ENCODE peak calls at places on chromosome 10, in four cellular contexts. G is HCT116, H is transverse colon, V is body of pancreas. T is an unnamed sample.

GRCh38 chr10:94324609-94325233 is 38.0 kb downstream of the NOC3L start:
- DNase-seq in H (no peak), G (no peak), V (no peak), T (no peak)

GRCh38 chr10:95360122-95360715 is 69.4 kb upstream of the PDLIM1 start:
- DNase-seq in V (no peak), G (no peak), H (no peak), T (no peak)

GRCh38 chr10:86361134-86362128 is 5.2 kb downstream of the GRID1 start:
- DNase-seq in H (peak), V (no peak), G (no peak), T (no peak)

GRCh38 chr10:4688168-4688567 is 137.8 kb upstream of the AKR1E2 start:
- DNase-seq in V (no peak), H (no peak), G (no peak), T (no peak)

GRCh38 chr10:102583435-102584417 is 60.6 kb upstream of the TRIM8 start:
- DNase-seq in G (peak), H (peak), V (peak), T (peak)

GRCh38 chr10:451021-451471 is 238.4 kb downstream of the DIP2C start:
- DNase-seq in H (peak), G (no peak), V (no peak), T (peak)

GRCh38 chr10:113244750-113245149 is 294.7 kb downstream of the TCF7L2 start:
- DNase-seq in H (no peak), V (no peak), G (no peak), T (no peak)

GRCh38 chr10:87691515-87692070 is 31.9 kb downstream of the PAPSS2 start:
- DNase-seq in H (no peak), G (no peak), V (no peak), T (peak)

GRCh38 chr10:69426376-69426727 is 9.6 kb upstream of the TACR2 start:
- DNase-seq in H (no peak), V (no peak), G (no peak), T (no peak)

GRCh38 chr10:45466784-45467183 is 92.8 kb downstream of the ALOX5 start:
- DNase-seq in V (peak), H (no peak), G (no peak), T (no peak)

GRCh38 chr10:107813396-107813795 is 648.9 kb upstream of the SORCS1 start:
- DNase-seq in V (no peak), G (no peak), H (no peak), T (no peak)

GRCh38 chr10:119494224-119495060 is 48.1 kb downstream of the RGS10 start:
- DNase-seq in V (no peak), G (no peak), H (no peak), T (no peak)
- H3K27ac ChIP-seq in V (no peak), G (no peak), H (peak), T (no peak)

DNA sequence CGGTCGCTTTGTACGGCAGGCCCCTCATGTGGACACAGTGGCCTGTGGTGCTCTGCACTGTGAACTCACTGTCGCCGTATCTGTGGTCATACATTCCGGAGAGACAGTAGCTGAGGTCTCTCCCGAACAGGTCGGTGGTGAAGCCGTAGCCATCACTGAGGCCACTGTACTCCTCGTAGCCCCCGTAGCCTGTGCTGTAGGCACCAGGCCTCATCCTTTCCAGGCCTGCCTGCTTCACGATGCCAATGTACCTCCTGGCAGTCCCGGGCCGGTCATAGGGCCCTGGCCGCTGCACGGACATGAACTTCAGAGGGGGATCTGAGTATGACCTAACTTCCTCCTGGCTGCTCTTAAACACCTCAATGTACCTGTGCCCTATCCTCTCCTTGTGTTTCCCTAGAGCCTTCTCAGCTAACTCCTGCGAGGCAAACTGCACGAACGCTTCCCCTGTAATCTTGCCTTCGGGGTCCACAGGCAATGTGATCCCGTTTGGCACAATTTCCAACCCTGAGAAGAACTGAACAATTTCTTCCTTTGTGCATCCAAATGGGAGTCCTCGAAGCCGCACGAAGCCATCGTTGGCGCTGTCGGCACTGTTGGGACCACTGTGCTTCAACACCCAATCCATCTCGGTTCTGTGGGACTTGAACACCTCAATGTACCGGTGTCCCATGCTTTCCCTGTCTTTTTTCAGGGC is 15.7 kb downstream of the FXYD4 start:
- DNase-seq in V (no peak), H (no peak), G (no peak), T (no peak)
- TF ChIP-seq POLR2A in V (no peak), H (no peak), G (no peak), T (no peak)

DNA sequence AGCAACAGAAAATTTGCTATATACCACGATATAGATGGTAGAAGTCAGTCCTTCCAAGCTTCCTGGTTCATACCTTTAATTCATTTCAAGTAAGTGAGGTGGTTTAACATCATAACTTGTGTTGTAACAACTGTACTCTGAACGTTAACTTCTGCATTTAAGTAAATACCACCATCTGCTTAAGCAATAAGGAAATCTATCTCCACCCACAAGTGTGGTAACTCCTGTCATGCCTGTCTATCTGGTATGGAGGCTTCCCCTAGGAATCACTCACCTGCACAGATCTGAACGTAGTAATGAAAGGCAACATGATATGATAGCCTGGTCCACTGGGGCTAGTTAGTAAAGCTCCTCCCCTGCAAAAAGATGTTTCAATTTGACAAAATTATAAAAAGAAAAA is 2.3 kb downstream of the ERLIN1 start:
- DNase-seq in G (no peak), H (peak), V (no peak), T (no peak)
- H3K4me3 ChIP-seq in G (no peak), H (peak), V (no peak), T (no peak)

GRCh38 chr10:12130237-12130872 is 878 bp downstream of the SEC61A2 start:
- DNase-seq in H (peak), V (peak), G (peak), T (peak)
- H3K27ac ChIP-seq in H (peak), V (no peak), G (peak), T (peak)

GRCh38 chr10:99621454-99622246 is 1.4 kb upstream of the SLC25A28 start:
- DNase-seq in H (no peak), G (no peak), V (no peak), T (no peak)
- TF ChIP-seq POLR2A in H (peak), G (peak), V (peak), T (no peak)